ENCODE peak calls at places on chromosomes 7 and 10, in seven cellular contexts. L is type B pancreatic cell, O is left lung, N is hepatocyte, E is body of pancreas, P is heart left ventricle, M is foreskin fibroblast. Q is an unnamed sample.

GRCh38 chr7:104914427-104914826 is 99.6 kb upstream of the KMT2E start:
- DNase-seq in O (no peak), M (no peak), L (no peak), P (no peak), E (peak), N (no peak), Q (no peak)

GRCh38 chr10:58921366-58921947 is 255.0 kb upstream of the PHYHIPL start:
- DNase-seq in L (no peak), E (no peak), O (no peak), P (no peak), N (no peak), M (no peak), Q (no peak)

GRCh38 chr7:23334482-23335056 is 35.4 kb downstream of the MALSU1 start:
- DNase-seq in P (no peak), N (peak), M (peak), O (peak), E (peak), L (no peak), Q (no peak)

GRCh38 chr10:124743188-124744046 is 761 bp downstream of the FAM53B start:
- DNase-seq in P (no peak), L (peak), N (peak), E (peak), M (no peak), O (no peak), Q (peak)

GRCh38 chr7:44473295-44473694 is 17.2 kb downstream of the NUDCD3 start:
- DNase-seq in E (no peak), P (no peak), O (no peak), M (peak), L (no peak), N (peak), Q (no peak)

GRCh38 chr10:93712593-93712992 is 10.2 kb upstream of the FRA10AC1 start:
- DNase-seq in N (no peak), L (no peak), M (no peak), P (no peak), E (no peak), O (no peak), Q (no peak)

GRCh38 chr10:5550621-5551530 is 26.1 kb downstream of the CALML3 start:
- DNase-seq in O (peak), N (peak), E (no peak), M (no peak), L (no peak), P (no peak), Q (no peak)

GRCh38 chr7:130372402-130372801 is 7.9 kb upstream of the CPA1 start:
- DNase-seq in M (no peak), N (no peak), O (no peak), L (no peak), P (no peak), E (no peak), Q (no peak)

GRCh38 chr10:46541017-46541661 is 15.3 kb downstream of the GPRIN2 start:
- DNase-seq in M (no peak), E (peak), N (peak), P (no peak), L (peak), O (peak), Q (peak)

GRCh38 chr7:30911561-30911969 is at the start of gene AQP1:
- DNase-seq in N (peak), P (peak), M (no peak), O (peak), E (peak), L (no peak), Q (no peak)

GRCh38 chr10:104617831-104618230 is 23.3 kb upstream of the SORCS3 start:
- DNase-seq in O (no peak), P (no peak), M (no peak), E (no peak), N (no peak), L (no peak), Q (no peak)

GRCh38 chr10:104608076-104608828 is 32.8 kb upstream of the SORCS3 start:
- DNase-seq in P (no peak), O (no peak), N (no peak), E (no peak), L (no peak), M (no peak), Q (no peak)

GRCh38 chr10:104614245-104614831 is 26.8 kb upstream of the SORCS3 start:
- DNase-seq in M (peak), L (no peak), P (no peak), N (peak), O (no peak), E (peak), Q (peak)

GRCh38 chr10:104612577-104613205 is 28.4 kb upstream of the SORCS3 start:
- DNase-seq in O (no peak), N (no peak), L (no peak), P (no peak), E (no peak), M (no peak), Q (no peak)
- TF ChIP-seq CTCF in O (no peak), N (no peak), L (no peak), P (no peak), E (no peak), M (no peak), Q (no peak)

GRCh38 chr7:4631664-4632171 is 50.4 kb upstream of the FOXK1 start:
- DNase-seq in P (peak), N (peak), L (peak), M (peak), E (peak), O (peak), Q (peak)
- TF ChIP-seq CTCF in P (peak), N (peak), L (peak), M (peak), E (peak), O (peak), Q (peak)

GRCh38 chr10:106795619-106796018 is 368.9 kb downstream of the SORCS1 start:
- DNase-seq in O (no peak), N (peak), E (peak), M (no peak), P (no peak), L (no peak), Q (peak)
- TF ChIP-seq CTCF in O (peak), N (peak), E (peak), M (no peak), P (peak), L (peak), Q (peak)

GRCh38 chr10:72278668-72279393 is 5.1 kb downstream of the DDIT4 start:
- DNase-seq in O (no peak), L (no peak), M (no peak), N (no peak), E (no peak), P (no peak), Q (no peak)
- TF ChIP-seq CTCF in O (no peak), L (peak), M (no peak), N (no peak), E (no peak), P (no peak), Q (no peak)

Q was measured in nephron progenitor cell.